ENCODE peak calls at places on chromosome 1, in six cellular contexts. F is fibroblast of mammary gland, U is brain microvascular endothelial cell, Z is breast epithelium, O is heart right ventricle, G is coronary artery. A is an unnamed sample.
A peak's percentile ranks its signal among the peaks of the same experiment; 100 is the strongest.

GRCh38 chr1:28640766-28641165 is 2.1 kb downstream of the TAF12 start:
- DNase-seq in F (peak; percentile 21), U (peak; percentile 22), Z (no peak), O (no peak), G (no peak), A (peak; percentile 51)

GRCh38 chr1:25754421-25755195 is 45.4 kb upstream of the SELENON start:
- DNase-seq in F (no peak), U (no peak), Z (no peak), O (no peak), G (no peak), A (no peak)

GRCh38 chr1:173429517-173430477 is 47.3 kb upstream of the PRDX6 start:
- DNase-seq in F (peak; percentile 96), U (peak; percentile 95), Z (peak; percentile 60), O (peak; percentile 81), G (peak; percentile 92), A (peak; percentile 91)

GRCh38 chr1:197521118-197521739 is 253.2 kb downstream of the CRB1 start:
- DNase-seq in F (peak; percentile 46), U (peak; percentile 34), Z (no peak), O (no peak), G (no peak), A (peak; percentile 67)

GRCh38 chr1:216788671-216789070 is 65.4 kb upstream of the ESRRG start:
- DNase-seq in F (no peak), U (no peak), Z (no peak), O (no peak), G (no peak), A (no peak)

GRCh38 chr1:192609110-192610079 is 26.6 kb upstream of the RGS13 start:
- DNase-seq in F (no peak), U (no peak), Z (peak; percentile 33), O (peak; percentile 17), G (peak; percentile 73), A (no peak)

GRCh38 chr1:156750932-156751723 is at the start of gene HDGF:
- DNase-seq in F (no peak), U (no peak), Z (peak; percentile 55), O (peak; percentile 69), G (peak; percentile 79), A (peak; percentile 69)

GRCh38 chr1:52877554-52877953 is 35.0 kb downstream of the ZYG11A start:
- DNase-seq in F (no peak), U (no peak), Z (no peak), O (no peak), G (no peak), A (no peak)

GRCh38 chr1:31653761-31654160 is 9.1 kb upstream of the PEF1 start:
- DNase-seq in F (no peak), U (no peak), Z (no peak), O (no peak), G (no peak), A (no peak)

GRCh38 chr1:161359316-161359715 is 8.4 kb downstream of the CFAP126 start:
- DNase-seq in F (no peak), U (no peak), Z (no peak), O (no peak), G (no peak), A (no peak)

GRCh38 chr1:108080448-108080847 is 115.5 kb upstream of the VAV3 start:
- DNase-seq in F (no peak), U (no peak), Z (no peak), O (no peak), G (no peak), A (no peak)

GRCh38 chr1:2091611-2092604 is 41.7 kb downstream of the PRKCZ start:
- DNase-seq in F (peak; percentile 10), U (peak; percentile 14), Z (no peak), O (peak; percentile 55), G (no peak), A (no peak)

GRCh38 chr1:11052839-11053757 is 6.1 kb upstream of the MASP2 start:
- DNase-seq in F (peak; percentile 34), U (no peak), Z (no peak), O (no peak), G (no peak), A (no peak)

GRCh38 chr1:39656416-39656815 is 15.5 kb downstream of the NT5C1A start:
- DNase-seq in F (no peak), U (no peak), Z (no peak), O (no peak), G (no peak), A (no peak)

GRCh38 chr1:208944981-208945451 is 638.5 kb upstream of the CAMK1G start:
- DNase-seq in F (no peak), U (no peak), Z (no peak), O (no peak), G (no peak), A (no peak)

GRCh38 chr1:66739401-66740157 is 12.7 kb upstream of the DYNLT5 start:
- DNase-seq in F (no peak), U (no peak), Z (no peak), O (no peak), G (no peak), A (no peak)

GRCh38 chr1:21050031-21050430 is 126.7 kb downstream of the EIF4G3 start:
- DNase-seq in F (peak; percentile 79), U (peak; percentile 42), Z (no peak), O (no peak), G (no peak), A (peak; percentile 63)

GRCh38 chr1:87084247-87084836 is 169.9 kb downstream of the HS2ST1 start:
- DNase-seq in F (peak; percentile 61), U (no peak), Z (no peak), O (no peak), G (no peak), A (peak; percentile 35)

GRCh38 chr1:59880735-59881134 is 45.8 kb downstream of the CYP2J2 start:
- DNase-seq in F (peak; percentile 17), U (no peak), Z (no peak), O (peak; percentile 40), G (no peak), A (peak; percentile 23)

GRCh38 chr1:76083189-76083588 is 8.6 kb downstream of the ST6GALNAC3 start:
- DNase-seq in F (no peak), U (no peak), Z (no peak), O (no peak), G (no peak), A (no peak)

GRCh38 chr1:77446841-77447555 is 165.2 kb downstream of the AK5 start:
- DNase-seq in F (no peak), U (no peak), Z (no peak), O (no peak), G (no peak), A (no peak)

GRCh38 chr1:32894019-32894600 is 7.1 kb downstream of the TMEM54 start:
- DNase-seq in F (no peak), U (no peak), Z (no peak), O (no peak), G (no peak), A (no peak)

GRCh38 chr1:11528636-11529121 is 49.7 kb downstream of the DISP3 start:
- DNase-seq in F (no peak), U (no peak), Z (no peak), O (no peak), G (no peak), A (no peak)

GRCh38 chr1:19222979-19223824 is 13.1 kb upstream of the UBR4 start:
- DNase-seq in F (peak; percentile 23), U (no peak), Z (no peak), O (no peak), G (peak; percentile 26), A (no peak)

GRCh38 chr1:205261946-205262668 is 34.4 kb downstream of the TMCC2 start:
- DNase-seq in F (peak; percentile 38), U (peak; percentile 62), Z (no peak), O (no peak), G (no peak), A (no peak)

GRCh38 chr1:53622531-53622930 is 116.4 kb downstream of the GLIS1 start:
- DNase-seq in F (no peak), U (no peak), Z (no peak), O (no peak), G (peak; percentile 40), A (no peak)

GRCh38 chr1:41868241-41868953 is 50.3 kb downstream of the HIVEP3 start:
- DNase-seq in F (peak; percentile 27), U (no peak), Z (no peak), O (no peak), G (no peak), A (peak; percentile 17)
- TF ChIP-seq CTCF in F (peak; percentile 27), U (peak; percentile 30), Z (no peak), O (no peak), G (no peak), A (no peak)

DNA sequence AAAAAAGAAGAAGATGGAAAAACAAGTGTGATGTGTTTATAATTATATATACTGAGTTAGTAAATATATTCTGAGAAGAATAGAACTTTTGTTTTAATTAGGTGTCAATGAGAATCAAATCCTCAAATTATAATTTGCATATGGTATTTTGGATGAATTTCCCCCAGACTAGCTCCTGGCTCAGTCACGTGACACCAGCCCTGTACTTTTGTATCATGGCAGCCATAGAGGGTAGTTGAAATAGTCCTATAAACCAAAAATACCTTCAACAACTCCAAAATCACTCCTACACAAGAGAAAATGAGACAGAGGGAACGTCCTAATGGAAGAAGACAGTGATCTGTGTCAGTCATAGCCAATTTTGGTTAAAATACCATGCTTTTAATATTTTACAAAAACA is 9.0 kb upstream of the S1PR1 start:
- DNase-seq in F (no peak), U (no peak), Z (no peak), O (no peak), G (no peak), A (no peak)
- TF ChIP-seq CTCF in F (no peak), U (no peak), Z (no peak), O (no peak), G (no peak), A (no peak)

DNA sequence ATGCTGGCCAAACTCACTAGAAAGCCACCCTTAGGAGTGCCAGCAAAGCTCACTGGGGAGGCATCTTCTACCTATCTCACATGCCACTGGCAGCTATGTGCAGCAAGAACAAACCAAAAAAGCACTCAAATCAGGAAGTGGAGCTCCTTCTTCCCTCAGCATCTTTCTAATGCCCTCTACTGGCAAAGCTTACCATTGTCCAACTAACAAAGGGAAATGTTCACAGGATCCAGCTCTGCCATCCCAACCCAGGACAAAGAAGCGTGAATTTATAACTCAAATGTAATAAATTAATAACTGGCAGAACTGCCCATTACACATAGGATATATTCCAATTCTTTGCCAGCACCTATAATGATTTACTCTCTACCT is 38.9 kb downstream of the LEPR start:
- DNase-seq in F (peak; percentile 54), U (no peak), Z (no peak), O (no peak), G (no peak), A (peak; percentile 57)
- TF ChIP-seq CTCF in F (peak; percentile 75), U (peak; percentile 81), Z (peak; percentile 25), O (no peak), G (no peak), A (peak; percentile 54)

DNA sequence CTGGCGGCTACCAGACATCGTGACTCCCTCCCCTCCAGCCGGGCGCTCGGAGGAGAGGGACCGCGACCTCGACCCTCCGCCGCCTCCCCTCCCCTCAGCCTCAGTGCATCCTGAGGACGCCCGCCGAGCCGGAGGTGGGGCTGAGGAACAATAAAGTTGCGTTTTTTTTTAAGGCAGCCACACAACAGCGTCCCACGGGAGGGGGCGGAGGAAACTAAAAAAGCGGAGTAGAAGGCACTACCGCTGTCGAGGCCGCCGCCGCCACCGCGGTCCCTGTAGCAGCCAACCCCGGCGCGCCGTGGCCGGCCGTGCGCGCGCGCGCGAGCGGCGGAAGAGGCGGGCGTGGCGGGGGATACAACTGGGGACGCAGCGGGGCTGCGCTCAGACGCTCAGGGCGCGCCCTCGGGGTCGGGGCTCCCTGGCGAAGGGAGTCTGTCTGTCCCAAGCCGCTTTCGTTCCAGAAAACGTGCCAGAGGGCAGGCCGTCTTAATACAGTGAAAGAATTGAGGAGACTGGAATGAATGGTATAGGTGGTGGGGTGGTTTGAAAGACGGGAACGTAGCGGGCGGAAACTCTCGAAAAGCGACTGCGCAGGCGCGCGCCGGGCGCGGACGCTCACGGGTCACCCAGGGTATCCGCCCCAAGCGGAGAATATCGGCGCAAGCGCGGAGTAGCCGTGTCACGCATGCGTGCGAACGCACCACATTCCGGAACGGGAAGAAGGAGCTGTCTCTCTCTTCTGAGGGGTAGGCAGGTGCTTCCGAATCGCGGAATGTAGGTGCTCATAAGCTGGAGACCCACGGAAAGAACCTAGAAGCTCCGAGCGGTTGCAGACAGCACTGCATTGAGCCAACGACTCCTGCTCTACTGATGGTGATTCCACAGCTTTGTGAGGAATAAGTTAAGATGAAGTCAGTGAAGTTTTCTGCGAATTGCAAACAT is at the start of gene COP1:
- DNase-seq in F (peak; percentile 92), U (peak; percentile 93), Z (peak; percentile 94), O (peak; percentile 98), G (peak; percentile 95), A (peak; percentile 98)
- TF ChIP-seq CTCF in F (no peak), U (no peak), Z (peak; percentile 26), O (peak; percentile 9), G (no peak), A (no peak)